ENCODE peak calls at places on chromosomes 1 and 21, in seven cellular contexts. E is lower lobe of right lung; T is naive thymus-derived CD4-positive, alpha-beta T cell; V is T-cell; K is GM12878; F is stimulated activated naive CD8-positive, alpha-beta T cell treated with anti-CD3 and anti-CD28 coated beads, Interleukin-15, Interleukin-2, amounts not matched to agents 100 U/mL and 50 U/mL, for 24 hours; G is pancreas. D is an unnamed sample.

GRCh38 chr1:232634086-232634485 is 4.2 kb upstream of the SIPA1L2 start:
- ATAC-seq in E (peak; percentile 82), T (peak; percentile 10), V (no peak), K (no peak), F (no peak), G (no peak), D (no peak)

GRCh38 chr1:88075813-88076212 is 608.3 kb upstream of the PKN2 start:
- ATAC-seq in E (no peak), T (no peak), V (no peak), K (no peak), F (no peak), G (no peak), D (no peak)

GRCh38 chr1:93652335-93652949 is 29.2 kb downstream of the BCAR3 start:
- ATAC-seq in E (no peak), T (no peak), V (no peak), K (no peak), F (no peak), G (no peak), D (no peak)

GRCh38 chr1:24157921-24158481 is 15.1 kb upstream of the IL22RA1 start:
- ATAC-seq in E (no peak), T (no peak), V (no peak), K (no peak), F (no peak), G (no peak), D (no peak)

GRCh38 chr1:40383488-40384412 is 10.2 kb downstream of the SMAP2 start:
- ATAC-seq in E (no peak), T (no peak), V (no peak), K (no peak), F (peak; percentile 30), G (peak; percentile 68), D (peak; percentile 51)

GRCh38 chr1:30196457-30196856 is 526.9 kb downstream of the MATN1 start:
- ATAC-seq in E (no peak), T (no peak), V (no peak), K (no peak), F (no peak), G (no peak), D (peak; percentile 24)

GRCh38 chr1:160483505-160484185 is 39.4 kb downstream of the SLAMF6 start:
- ATAC-seq in E (no peak), T (no peak), V (no peak), K (peak; percentile 30), F (peak; percentile 68), G (no peak), D (peak; percentile 82)

GRCh38 chr1:121458291-121459048 is 273.7 kb downstream of the SRGAP2C start:
- ATAC-seq in E (peak; percentile 42), T (peak; percentile 87), V (peak; percentile 88), K (peak; percentile 98), F (peak; percentile 95), G (no peak), D (peak; percentile 98)

GRCh38 chr21:46080171-46081021 is 17.5 kb upstream of the COL6A2 start:
- ATAC-seq in E (peak; percentile 4), T (no peak), V (no peak), K (no peak), F (no peak), G (no peak), D (no peak)

GRCh38 chr1:162498442-162498785 is 796 bp downstream of the UHMK1 start:
- ATAC-seq in E (peak; percentile 28), T (no peak), V (no peak), K (peak; percentile 30), F (no peak), G (peak; percentile 8), D (no peak)

GRCh38 chr21:33940846-33941245 is 25.2 kb upstream of the ATP5PO start:
- ATAC-seq in E (no peak), T (no peak), V (no peak), K (no peak), F (no peak), G (no peak), D (no peak)

GRCh38 chr1:172499636-172500141 is 33.3 kb upstream of the SUCO start:
- ATAC-seq in E (peak; percentile 80), T (no peak), V (no peak), K (no peak), F (peak; percentile 46), G (peak; percentile 77), D (peak; percentile 58)

GRCh38 chr1:151547119-151547899 is 7.2 kb downstream of the TUFT1 start:
- ATAC-seq in E (peak; percentile 93), T (no peak), V (peak; percentile 40), K (no peak), F (no peak), G (peak; percentile 86), D (peak; percentile 47)

GRCh38 chr1:175268720-175269119 is 76.1 kb upstream of the KIAA0040 start:
- ATAC-seq in E (no peak), T (no peak), V (no peak), K (no peak), F (peak; percentile 32), G (peak; percentile 57), D (peak; percentile 40)

GRCh38 chr1:112514901-112515300 is 6.1 kb downstream of the WNT2B start:
- ATAC-seq in E (no peak), T (no peak), V (no peak), K (no peak), F (no peak), G (no peak), D (no peak)

GRCh38 chr1:22188914-22189313 is 46.0 kb upstream of the WNT4 start:
- ATAC-seq in E (no peak), T (no peak), V (no peak), K (no peak), F (no peak), G (no peak), D (no peak)

GRCh38 chr1:45621501-45621836 is 2.4 kb downstream of the CCDC17 start:
- ATAC-seq in E (peak; percentile 46), T (no peak), V (peak; percentile 13), K (peak; percentile 13), F (no peak), G (peak; percentile 49), D (no peak)

GRCh38 chr21:27315373-27315772 is 348.5 kb upstream of the ADAMTS5 start:
- ATAC-seq in E (no peak), T (no peak), V (no peak), K (no peak), F (no peak), G (no peak), D (no peak)

GRCh38 chr1:21842606-21843162 is 30.6 kb downstream of the LDLRAD2 start:
- ATAC-seq in E (no peak), T (no peak), V (no peak), K (no peak), F (no peak), G (no peak), D (no peak)

D was measured in activated T-helper 17 cell treated with anti-CD3 and anti-CD28 coated beads, Interleukin-2, amount 50 U/mL, for 72 hours.